ENCODE peak calls at places on chromosomes 6 and 20, in six cellular contexts. X is colonic mucosa, N is right cardiac atrium, K is mesenchymal stem cell, U is pancreas, C is AG04450. W is an unnamed sample.
A peak's percentile ranks its signal among the peaks of the same experiment; 100 is the strongest.

GRCh38 chr20:19785173-19785799 is 27.2 kb downstream of the RIN2 start:
- DNase-seq in X (no peak), N (no peak), U (no peak), C (no peak), K (peak; percentile 64), W (no peak)

GRCh38 chr20:58891076-58891685 is 38.7 kb downstream of the GNAS start:
- DNase-seq in C (no peak), K (peak; percentile 80), N (peak; percentile 92), X (peak; percentile 78), U (peak; percentile 71), W (peak; percentile 65)

GRCh38 chr20:64152906-64153305 is 11.3 kb upstream of the MYT1 start:
- DNase-seq in K (no peak), U (no peak), X (no peak), C (no peak), N (peak; percentile 42), W (no peak)

GRCh38 chr20:62622877-62623487 is 19.3 kb upstream of the SLCO4A1 start:
- DNase-seq in U (no peak), C (no peak), K (no peak), N (peak; percentile 55), X (no peak), W (no peak)

GRCh38 chr20:41411458-41411857 is 44.8 kb upstream of the EMILIN3 start:
- DNase-seq in K (peak; percentile 30), U (no peak), X (no peak), C (no peak), N (no peak), W (no peak)

GRCh38 chr20:2835331-2835796 is 5.1 kb downstream of the PCED1A start:
- DNase-seq in K (no peak), X (no peak), U (no peak), C (no peak), N (no peak), W (no peak)

GRCh38 chr6:35585688-35586087 is 73.0 kb upstream of the TULP1 start:
- DNase-seq in C (no peak), U (no peak), K (no peak), X (no peak), N (no peak), W (no peak)

GRCh38 chr20:10447028-10447427 is 11.9 kb downstream of the SLX4IP start:
- DNase-seq in N (no peak), K (peak; percentile 51), U (no peak), C (peak; percentile 42), X (peak; percentile 65), W (no peak)

GRCh38 chr6:157724138-157724537 is 98.9 kb upstream of the SNX9 start:
- DNase-seq in K (no peak), X (no peak), U (no peak), C (no peak), N (no peak), W (no peak)

GRCh38 chr6:135953800-135954199 is 102.3 kb downstream of the PDE7B start:
- DNase-seq in X (no peak), C (no peak), U (no peak), K (no peak), N (no peak), W (no peak)

GRCh38 chr20:58523072-58523681 is 8.0 kb upstream of the APCDD1L start:
- DNase-seq in X (no peak), U (no peak), C (no peak), K (no peak), N (no peak), W (no peak)

GRCh38 chr6:156729248-156729647 is 47.9 kb upstream of the ARID1B start:
- DNase-seq in X (no peak), U (no peak), K (peak; percentile 54), N (no peak), C (no peak), W (no peak)

GRCh38 chr6:89034586-89035251 is 45.8 kb upstream of the PNRC1 start:
- DNase-seq in C (no peak), N (no peak), K (peak; percentile 95), U (no peak), X (peak; percentile 32), W (no peak)

GRCh38 chr20:2197166-2197565 is 95.5 kb downstream of the STK35 start:
- DNase-seq in K (no peak), C (no peak), X (no peak), N (no peak), U (no peak), W (no peak)

GRCh38 chr20:62047666-62048345 is 17.9 kb downstream of the TAF4 start:
- DNase-seq in C (no peak), N (no peak), X (no peak), U (no peak), K (no peak), W (no peak)

GRCh38 chr20:57049298-57049697 is 217.1 kb downstream of the BMP7 start:
- DNase-seq in N (no peak), X (no peak), U (no peak), C (no peak), K (no peak), W (no peak)

GRCh38 chr6:110183292-110183691 is 3.1 kb downstream of the CDC40 start:
- DNase-seq in U (no peak), N (no peak), X (no peak), C (no peak), K (no peak), W (no peak)

GRCh38 chr6:117266267-117266797 is 974 bp downstream of the VGLL2 start:
- DNase-seq in N (no peak), C (no peak), X (no peak), U (no peak), K (no peak), W (no peak)

GRCh38 chr6:117265425-117266266 is at the start of gene VGLL2:
- DNase-seq in C (no peak), U (peak; percentile 40), K (peak; percentile 45), N (peak; percentile 78), X (peak; percentile 30), W (peak; percentile 6)

GRCh38 chr6:117266948-117267347 is 1.6 kb downstream of the VGLL2 start:
- DNase-seq in N (no peak), K (no peak), C (no peak), U (no peak), X (no peak), W (no peak)

GRCh38 chr6:117263353-117263927 is 1.9 kb upstream of the VGLL2 start:
- DNase-seq in U (no peak), C (no peak), K (no peak), N (no peak), X (no peak), W (no peak)

GRCh38 chr6:117264487-117265424 is 602 bp upstream of the VGLL2 start:
- DNase-seq in K (peak; percentile 36), N (no peak), U (no peak), C (no peak), X (no peak), W (no peak)
- H3K27ac ChIP-seq in K (no peak overlapping the region), N (no peak overlapping the region), U (no peak overlapping the region), C (no peak overlapping the region), X (no peak overlapping the region), W (no peak overlapping the region)

DNA sequence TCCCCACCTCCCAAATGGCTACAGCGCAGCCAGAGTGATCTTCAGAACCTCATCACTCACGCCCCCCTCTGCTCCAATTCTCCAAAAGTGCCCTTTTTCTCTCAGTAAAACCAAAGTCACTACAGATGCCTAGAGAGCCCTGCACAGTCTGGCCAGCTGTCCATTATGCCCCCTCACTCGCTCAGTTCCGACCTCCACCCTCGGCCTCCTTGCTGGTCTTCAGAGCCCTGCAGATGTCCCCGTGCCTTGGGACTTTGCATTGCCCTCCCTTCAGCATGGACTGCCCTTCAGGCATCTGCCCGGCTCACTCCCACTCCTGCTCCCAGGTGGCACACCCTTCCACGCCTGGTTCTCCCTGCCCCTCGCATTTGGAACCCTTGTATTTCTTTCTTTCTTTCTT is 1.1 kb upstream of the RAET1E start:
- DNase-seq in X (no peak), K (no peak), N (no peak), U (no peak), C (no peak), W (no peak)
- H3K27ac ChIP-seq in X (no peak overlapping the region), K (no peak overlapping the region), N (no peak overlapping the region), U (no peak overlapping the region), C (no peak overlapping the region), W (no peak overlapping the region)

GRCh38 chr6:56516003-56516402 is 126.7 kb downstream of the DST start:
- DNase-seq in U (no peak), K (no peak), C (no peak), X (no peak), N (no peak), W (no peak)
- H3K27ac ChIP-seq in U (no peak overlapping the region), K (no peak overlapping the region), C (no peak overlapping the region), X (no peak overlapping the region), N (no peak overlapping the region), W (no peak overlapping the region)

GRCh38 chr6:37171970-37172812 is 2.2 kb downstream of the PIM1 start:
- DNase-seq in U (peak; percentile 95), K (peak; percentile 97), C (peak; percentile 86), X (peak; percentile 97), N (peak; percentile 90), W (peak; percentile 77)
- H3K27ac ChIP-seq in U (peak overlapping the region; percentile 70), K (peak overlapping the region; percentile 49), C (peak overlapping the region; percentile 88), X (peak overlapping the region; percentile 94), N (peak overlapping the region; percentile 81), W (peak overlapping the region; percentile 86)

GRCh38 chr6:3659748-3660147 is 91.8 kb downstream of the PXDC1 start:
- DNase-seq in X (no peak), C (no peak), N (no peak), K (no peak), U (no peak), W (no peak)

GRCh38 chr6:3663811-3664210 is 87.7 kb downstream of the PXDC1 start:
- DNase-seq in U (no peak), K (no peak), N (no peak), X (no peak), C (no peak), W (no peak)

GRCh38 chr6:3661390-3661789 is 90.1 kb downstream of the PXDC1 start:
- DNase-seq in K (no peak), U (no peak), X (no peak), C (no peak), N (no peak), W (no peak)

GRCh38 chr6:3663081-3663480 is 88.4 kb downstream of the PXDC1 start:
- DNase-seq in U (no peak), N (no peak), X (no peak), C (no peak), K (no peak), W (no peak)

DNA sequence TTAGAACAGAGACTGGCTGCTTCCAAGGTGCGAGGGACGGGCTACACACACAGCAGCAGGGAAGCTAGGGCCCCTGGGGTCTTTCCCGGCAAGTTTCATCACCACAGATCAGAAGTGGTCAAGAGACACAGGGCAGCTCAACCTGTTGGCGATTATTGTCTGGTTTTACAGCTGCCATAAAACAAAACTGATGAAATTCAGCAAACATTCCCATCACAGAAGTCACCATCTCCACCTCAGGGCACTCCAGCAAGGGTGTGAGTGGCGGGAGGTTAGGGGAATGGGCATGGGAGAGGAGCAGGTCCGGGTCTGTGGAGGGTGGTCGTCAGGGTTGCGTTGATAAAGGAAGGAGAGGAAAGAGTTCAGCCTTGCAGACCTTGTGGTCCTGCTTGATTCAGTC is 91.0 kb downstream of the PXDC1 start:
- DNase-seq in U (no peak), K (no peak), X (no peak), N (no peak), C (no peak), W (no peak)
- H3K27ac ChIP-seq in U (no peak overlapping the region), K (no peak overlapping the region), X (no peak overlapping the region), N (no peak overlapping the region), C (no peak overlapping the region), W (peak overlapping the region; percentile 47)

W was measured in substantia nigra.